ENCODE peak calls at places on chromosomes 11 and 22, in six cellular contexts. One of them, this sample, is unnamed.

GRCh38 chr11:47858169-47858543 is 10.0 kb upstream of the NUP160 start:
- DNase-seq in fibroblast of the conjunctiva: peak
- DNase-seq in ovary: no peak
- DNase-seq in A172: peak
- DNase-seq in activated T-cell treated with anti-CD3 and anti-CD28 coated beads for 1 hour: no peak
- DNase-seq in NCI-H774: no peak
- DNase-seq in this sample: no peak

GRCh38 chr11:133669371-133670046 is 137.2 kb upstream of the OPCML start:
- DNase-seq in ovary: no peak
- DNase-seq in fibroblast of the conjunctiva: no peak
- DNase-seq in activated T-cell treated with anti-CD3 and anti-CD28 coated beads for 1 hour: no peak
- DNase-seq in A172: no peak
- DNase-seq in NCI-H774: no peak
- DNase-seq in this sample: no peak

GRCh38 chr22:49010086-49010863 is 817.4 kb downstream of the BRD1 start:
- DNase-seq in NCI-H774: no peak
- DNase-seq in activated T-cell treated with anti-CD3 and anti-CD28 coated beads for 1 hour: no peak
- DNase-seq in ovary: no peak
- DNase-seq in A172: no peak
- DNase-seq in fibroblast of the conjunctiva: no peak
- DNase-seq in this sample: no peak

GRCh38 chr22:48906177-48906835 is 921.4 kb downstream of the BRD1 start:
- DNase-seq in ovary: no peak
- DNase-seq in A172: no peak
- DNase-seq in activated T-cell treated with anti-CD3 and anti-CD28 coated beads for 1 hour: no peak
- DNase-seq in NCI-H774: no peak
- DNase-seq in fibroblast of the conjunctiva: no peak
- DNase-seq in this sample: no peak

GRCh38 chr22:44491666-44492405 is 6.2 kb downstream of the RTL6 start:
- DNase-seq in ovary: no peak
- DNase-seq in fibroblast of the conjunctiva: no peak
- DNase-seq in activated T-cell treated with anti-CD3 and anti-CD28 coated beads for 1 hour: no peak
- DNase-seq in NCI-H774: no peak
- DNase-seq in A172: no peak
- DNase-seq in this sample: no peak

GRCh38 chr22:29215012-29215860 is 9.5 kb downstream of the EMID1 start:
- DNase-seq in ovary: no peak
- DNase-seq in fibroblast of the conjunctiva: no peak
- DNase-seq in A172: no peak
- DNase-seq in activated T-cell treated with anti-CD3 and anti-CD28 coated beads for 1 hour: no peak
- DNase-seq in NCI-H774: no peak
- DNase-seq in this sample: no peak

GRCh38 chr22:40463017-40463631 is 92.7 kb downstream of the SGSM3 start:
- DNase-seq in activated T-cell treated with anti-CD3 and anti-CD28 coated beads for 1 hour: peak
- DNase-seq in fibroblast of the conjunctiva: no peak
- DNase-seq in ovary: no peak
- DNase-seq in A172: no peak
- DNase-seq in NCI-H774: no peak
- DNase-seq in this sample: no peak

GRCh38 chr11:72354356-72355115 is 79.8 kb downstream of the CLPB start:
- DNase-seq in ovary: no peak
- DNase-seq in activated T-cell treated with anti-CD3 and anti-CD28 coated beads for 1 hour: no peak
- DNase-seq in fibroblast of the conjunctiva: no peak
- DNase-seq in NCI-H774: no peak
- DNase-seq in A172: peak
- DNase-seq in this sample: no peak

GRCh38 chr11:119157088-119157487 is 8.2 kb downstream of the ABCG4 start:
- DNase-seq in A172: no peak
- DNase-seq in activated T-cell treated with anti-CD3 and anti-CD28 coated beads for 1 hour: no peak
- DNase-seq in fibroblast of the conjunctiva: no peak
- DNase-seq in NCI-H774: no peak
- DNase-seq in ovary: no peak
- DNase-seq in this sample: no peak

GRCh38 chr11:1939006-1939626 is 8.0 kb upstream of the MRPL23 start:
- DNase-seq in fibroblast of the conjunctiva: no peak
- DNase-seq in activated T-cell treated with anti-CD3 and anti-CD28 coated beads for 1 hour: no peak
- DNase-seq in ovary: no peak
- DNase-seq in NCI-H774: no peak
- DNase-seq in A172: no peak
- DNase-seq in this sample: no peak

GRCh38 chr11:74024630-74025029 is 15.7 kb upstream of the UCP3 start:
- DNase-seq in activated T-cell treated with anti-CD3 and anti-CD28 coated beads for 1 hour: no peak
- DNase-seq in fibroblast of the conjunctiva: peak
- DNase-seq in ovary: peak
- DNase-seq in A172: peak
- DNase-seq in NCI-H774: no peak
- DNase-seq in this sample: no peak

GRCh38 chr11:9158898-9159391 is 67.5 kb upstream of the SCUBE2 start:
- DNase-seq in ovary: no peak
- DNase-seq in activated T-cell treated with anti-CD3 and anti-CD28 coated beads for 1 hour: no peak
- DNase-seq in A172: no peak
- DNase-seq in NCI-H774: no peak
- DNase-seq in fibroblast of the conjunctiva: no peak
- DNase-seq in this sample: no peak

GRCh38 chr11:125871391-125872137 is 15.9 kb upstream of the HYLS1 start:
- DNase-seq in fibroblast of the conjunctiva: peak
- DNase-seq in ovary: no peak
- DNase-seq in A172: no peak
- DNase-seq in activated T-cell treated with anti-CD3 and anti-CD28 coated beads for 1 hour: no peak
- DNase-seq in NCI-H774: no peak
- DNase-seq in this sample: peak

GRCh38 chr11:46918087-46918751 is at the start of gene LRP4:
- DNase-seq in A172: no peak
- DNase-seq in NCI-H774: peak
- DNase-seq in fibroblast of the conjunctiva: no peak
- DNase-seq in activated T-cell treated with anti-CD3 and anti-CD28 coated beads for 1 hour: peak
- DNase-seq in ovary: peak
- DNase-seq in this sample: no peak

GRCh38 chr11:33893711-33894401 is 2.0 kb upstream of the LMO2 start:
- DNase-seq in fibroblast of the conjunctiva: no peak
- DNase-seq in NCI-H774: no peak
- DNase-seq in A172: no peak
- DNase-seq in ovary: no peak
- DNase-seq in activated T-cell treated with anti-CD3 and anti-CD28 coated beads for 1 hour: peak
- DNase-seq in this sample: no peak

GRCh38 chr22:37202001-37202555 is 10.2 kb downstream of the SSTR3 start:
- DNase-seq in activated T-cell treated with anti-CD3 and anti-CD28 coated beads for 1 hour: no peak
- DNase-seq in ovary: no peak
- DNase-seq in A172: no peak
- DNase-seq in fibroblast of the conjunctiva: no peak
- DNase-seq in NCI-H774: no peak
- DNase-seq in this sample: no peak

GRCh38 chr11:113163291-113164030 is 150.9 kb upstream of the TTC12 start:
- DNase-seq in ovary: peak
- DNase-seq in A172: peak
- DNase-seq in fibroblast of the conjunctiva: peak
- DNase-seq in NCI-H774: no peak
- DNase-seq in activated T-cell treated with anti-CD3 and anti-CD28 coated beads for 1 hour: no peak
- DNase-seq in this sample: no peak

GRCh38 chr22:25774575-25775026 is 32.6 kb downstream of the MYO18B start:
- DNase-seq in NCI-H774: no peak
- DNase-seq in fibroblast of the conjunctiva: no peak
- DNase-seq in activated T-cell treated with anti-CD3 and anti-CD28 coated beads for 1 hour: no peak
- DNase-seq in ovary: no peak
- DNase-seq in A172: no peak
- DNase-seq in this sample: no peak

GRCh38 chr11:42770444-42771065 is 541.2 kb upstream of the API5 start:
- DNase-seq in fibroblast of the conjunctiva: no peak
- DNase-seq in A172: no peak
- DNase-seq in activated T-cell treated with anti-CD3 and anti-CD28 coated beads for 1 hour: no peak
- DNase-seq in ovary: no peak
- DNase-seq in NCI-H774: no peak
- DNase-seq in this sample: peak

GRCh38 chr11:83285131-83285770 is 916 bp downstream of the CCDC90B start:
- DNase-seq in activated T-cell treated with anti-CD3 and anti-CD28 coated beads for 1 hour: no peak
- DNase-seq in ovary: no peak
- DNase-seq in A172: no peak
- DNase-seq in fibroblast of the conjunctiva: no peak
- DNase-seq in NCI-H774: no peak
- DNase-seq in this sample: peak

GRCh38 chr11:104946907-104947306 is 21.5 kb downstream of the CASP4 start:
- DNase-seq in fibroblast of the conjunctiva: peak
- DNase-seq in activated T-cell treated with anti-CD3 and anti-CD28 coated beads for 1 hour: no peak
- DNase-seq in A172: peak
- DNase-seq in ovary: no peak
- DNase-seq in NCI-H774: no peak
- DNase-seq in this sample: no peak

GRCh38 chr11:99424313-99425084 is 403.8 kb downstream of the CNTN5 start:
- DNase-seq in fibroblast of the conjunctiva: no peak
- DNase-seq in NCI-H774: no peak
- DNase-seq in activated T-cell treated with anti-CD3 and anti-CD28 coated beads for 1 hour: no peak
- DNase-seq in ovary: no peak
- DNase-seq in A172: no peak
- DNase-seq in this sample: no peak

GRCh38 chr11:1529286-1529685 is 42.7 kb upstream of the MOB2 start:
- DNase-seq in ovary: no peak
- DNase-seq in NCI-H774: no peak
- DNase-seq in fibroblast of the conjunctiva: no peak
- DNase-seq in activated T-cell treated with anti-CD3 and anti-CD28 coated beads for 1 hour: no peak
- DNase-seq in A172: no peak
- DNase-seq in this sample: no peak

GRCh38 chr22:48528221-48528915 is 1299.3 kb downstream of the BRD1 start:
- DNase-seq in activated T-cell treated with anti-CD3 and anti-CD28 coated beads for 1 hour: no peak
- DNase-seq in A172: no peak
- DNase-seq in fibroblast of the conjunctiva: no peak
- DNase-seq in ovary: no peak
- DNase-seq in NCI-H774: peak
- DNase-seq in this sample: peak

GRCh38 chr11:116558504-116559252 is 214.1 kb downstream of the BUD13 start:
- DNase-seq in activated T-cell treated with anti-CD3 and anti-CD28 coated beads for 1 hour: no peak
- DNase-seq in fibroblast of the conjunctiva: no peak
- DNase-seq in A172: peak
- DNase-seq in ovary: no peak
- DNase-seq in NCI-H774: no peak
- DNase-seq in this sample: no peak

GRCh38 chr11:64535811-64536210 is 55.2 kb upstream of the SLC22A12 start:
- DNase-seq in fibroblast of the conjunctiva: no peak
- DNase-seq in activated T-cell treated with anti-CD3 and anti-CD28 coated beads for 1 hour: no peak
- DNase-seq in ovary: no peak
- DNase-seq in A172: no peak
- DNase-seq in NCI-H774: no peak
- DNase-seq in this sample: no peak

GRCh38 chr11:129440028-129440630 is 64.5 kb downstream of the BARX2 start:
- DNase-seq in activated T-cell treated with anti-CD3 and anti-CD28 coated beads for 1 hour: no peak
- DNase-seq in ovary: no peak
- DNase-seq in fibroblast of the conjunctiva: no peak
- DNase-seq in A172: peak
- DNase-seq in NCI-H774: peak
- DNase-seq in this sample: no peak

GRCh38 chr11:65814131-65814959 is 19.4 kb upstream of the SNX32 start:
- DNase-seq in fibroblast of the conjunctiva: no peak
- DNase-seq in ovary: no peak
- DNase-seq in activated T-cell treated with anti-CD3 and anti-CD28 coated beads for 1 hour: no peak
- DNase-seq in NCI-H774: no peak
- DNase-seq in A172: no peak
- DNase-seq in this sample: no peak

GRCh38 chr11:65859812-65860277 is 388 bp upstream of the MUS81 start:
- DNase-seq in A172: no peak
- DNase-seq in activated T-cell treated with anti-CD3 and anti-CD28 coated beads for 1 hour: peak
- DNase-seq in ovary: no peak
- DNase-seq in NCI-H774: no peak
- DNase-seq in fibroblast of the conjunctiva: no peak
- DNase-seq in this sample: peak

GRCh38 chr22:31790240-31790639 is 36.4 kb downstream of the DEPDC5 start:
- DNase-seq in ovary: no peak
- DNase-seq in A172: no peak
- DNase-seq in activated T-cell treated with anti-CD3 and anti-CD28 coated beads for 1 hour: no peak
- DNase-seq in fibroblast of the conjunctiva: no peak
- DNase-seq in NCI-H774: no peak
- DNase-seq in this sample: no peak

GRCh38 chr11:27795955-27796861 is 96.0 kb upstream of the BDNF start:
- DNase-seq in A172: peak
- DNase-seq in activated T-cell treated with anti-CD3 and anti-CD28 coated beads for 1 hour: no peak
- DNase-seq in ovary: no peak
- DNase-seq in NCI-H774: peak
- DNase-seq in fibroblast of the conjunctiva: no peak
- DNase-seq in this sample: peak

GRCh38 chr22:37016134-37016910 is 2.9 kb downstream of the TST start:
- DNase-seq in ovary: peak
- DNase-seq in activated T-cell treated with anti-CD3 and anti-CD28 coated beads for 1 hour: no peak
- DNase-seq in fibroblast of the conjunctiva: no peak
- DNase-seq in NCI-H774: no peak
- DNase-seq in A172: no peak
- DNase-seq in this sample: no peak

GRCh38 chr11:120655589-120655988 is 144.0 kb downstream of the GRIK4 start:
- DNase-seq in NCI-H774: no peak
- DNase-seq in ovary: no peak
- DNase-seq in activated T-cell treated with anti-CD3 and anti-CD28 coated beads for 1 hour: no peak
- DNase-seq in A172: no peak
- DNase-seq in fibroblast of the conjunctiva: no peak
- DNase-seq in this sample: no peak

GRCh38 chr22:38038426-38038825 is 18.8 kb upstream of the PICK1 start:
- DNase-seq in fibroblast of the conjunctiva: no peak
- DNase-seq in NCI-H774: no peak
- DNase-seq in ovary: no peak
- DNase-seq in activated T-cell treated with anti-CD3 and anti-CD28 coated beads for 1 hour: no peak
- DNase-seq in A172: no peak
- DNase-seq in this sample: no peak

GRCh38 chr11:105870521-105871113 is 151.4 kb downstream of the MSANTD4 start:
- DNase-seq in activated T-cell treated with anti-CD3 and anti-CD28 coated beads for 1 hour: no peak
- DNase-seq in fibroblast of the conjunctiva: no peak
- DNase-seq in A172: no peak
- DNase-seq in ovary: no peak
- DNase-seq in NCI-H774: no peak
- DNase-seq in this sample: no peak